ENCODE peak calls at places on chromosome 19, in eight cellular contexts. One of them, this sample, is unnamed.

GRCh38 chr19:3494559-3494958 is 5.9 kb downstream of the DOHH start:
- DNase-seq in psoas muscle: no peak
- DNase-seq in ELR: no peak
- DNase-seq in epithelial cell of esophagus: no peak
- DNase-seq in left lobe of liver: no peak
- DNase-seq in tibial artery: no peak
- DNase-seq in Peyer's patch: no peak
- DNase-seq in H1: no peak
- DNase-seq in this sample: no peak

GRCh38 chr19:47899335-47899734 is 13.2 kb upstream of the SULT2A1 start:
- DNase-seq in left lobe of liver: peak; percentile 18
- DNase-seq in tibial artery: no peak
- DNase-seq in ELR: no peak
- DNase-seq in Peyer's patch: no peak
- DNase-seq in psoas muscle: no peak
- DNase-seq in H1: no peak
- DNase-seq in epithelial cell of esophagus: no peak
- DNase-seq in this sample: no peak

GRCh38 chr19:17766543-17767131 is 15.4 kb downstream of the FCHO1 start:
- DNase-seq in left lobe of liver: peak; percentile 74
- DNase-seq in tibial artery: peak; percentile 70
- DNase-seq in ELR: peak; percentile 84
- DNase-seq in psoas muscle: peak; percentile 78
- DNase-seq in Peyer's patch: peak; percentile 99
- DNase-seq in epithelial cell of esophagus: peak; percentile 84
- DNase-seq in H1: peak; percentile 94
- DNase-seq in this sample: peak; percentile 96

GRCh38 chr19:3365447-3366103 is 808 bp upstream of the NFIC start:
- DNase-seq in left lobe of liver: peak; percentile 78
- DNase-seq in H1: no peak
- DNase-seq in tibial artery: peak; percentile 77
- DNase-seq in ELR: peak; percentile 79
- DNase-seq in epithelial cell of esophagus: peak; percentile 59
- DNase-seq in Peyer's patch: no peak
- DNase-seq in psoas muscle: peak; percentile 78
- DNase-seq in this sample: peak; percentile 62

GRCh38 chr19:16429066-16429758 is 42.6 kb downstream of the EPS15L1 start:
- DNase-seq in left lobe of liver: peak; percentile 88
- DNase-seq in H1: no peak
- DNase-seq in epithelial cell of esophagus: peak; percentile 86
- DNase-seq in tibial artery: no peak
- DNase-seq in psoas muscle: peak; percentile 65
- DNase-seq in Peyer's patch: no peak
- DNase-seq in ELR: no peak
- DNase-seq in this sample: no peak

GRCh38 chr19:41848666-41849065 is 3.8 kb downstream of the DMRTC2 start:
- DNase-seq in psoas muscle: no peak
- DNase-seq in ELR: no peak
- DNase-seq in left lobe of liver: no peak
- DNase-seq in Peyer's patch: no peak
- DNase-seq in tibial artery: no peak
- DNase-seq in H1: no peak
- DNase-seq in epithelial cell of esophagus: no peak
- DNase-seq in this sample: no peak

GRCh38 chr19:51207747-51208146 is 17.1 kb upstream of the CD33 start:
- DNase-seq in left lobe of liver: no peak
- DNase-seq in epithelial cell of esophagus: no peak
- DNase-seq in ELR: no peak
- DNase-seq in Peyer's patch: no peak
- DNase-seq in H1: no peak
- DNase-seq in tibial artery: no peak
- DNase-seq in psoas muscle: no peak
- DNase-seq in this sample: no peak

GRCh38 chr19:13033819-13034611 is 38.7 kb downstream of the NFIX start:
- DNase-seq in H1: peak; percentile 86
- DNase-seq in epithelial cell of esophagus: peak; percentile 63
- DNase-seq in psoas muscle: peak; percentile 85
- DNase-seq in left lobe of liver: peak; percentile 83
- DNase-seq in ELR: peak; percentile 68
- DNase-seq in Peyer's patch: peak; percentile 88
- DNase-seq in tibial artery: peak; percentile 75
- DNase-seq in this sample: peak; percentile 89

GRCh38 chr19:28880735-28881401 is 332.1 kb downstream of the UQCRFS1 start:
- DNase-seq in H1: no peak
- DNase-seq in psoas muscle: no peak
- DNase-seq in tibial artery: no peak
- DNase-seq in ELR: no peak
- DNase-seq in left lobe of liver: no peak
- DNase-seq in epithelial cell of esophagus: no peak
- DNase-seq in Peyer's patch: no peak
- DNase-seq in this sample: no peak

GRCh38 chr19:40419066-40419612 is 6.0 kb upstream of the PRX start:
- DNase-seq in psoas muscle: no peak
- DNase-seq in H1: no peak
- DNase-seq in Peyer's patch: no peak
- DNase-seq in ELR: no peak
- DNase-seq in tibial artery: no peak
- DNase-seq in left lobe of liver: no peak
- DNase-seq in epithelial cell of esophagus: no peak
- DNase-seq in this sample: no peak

GRCh38 chr19:17346109-17346671 is 8.8 kb downstream of the GTPBP3 start:
- DNase-seq in psoas muscle: peak; percentile 77
- DNase-seq in H1: peak; percentile 98
- DNase-seq in left lobe of liver: peak; percentile 74
- DNase-seq in epithelial cell of esophagus: peak; percentile 69
- DNase-seq in Peyer's patch: peak; percentile 85
- DNase-seq in tibial artery: peak; percentile 63
- DNase-seq in ELR: peak; percentile 74
- DNase-seq in this sample: peak; percentile 80

GRCh38 chr19:30371960-30372824 is at the start of gene ZNF536:
- DNase-seq in Peyer's patch: no peak
- DNase-seq in psoas muscle: no peak
- DNase-seq in epithelial cell of esophagus: no peak
- DNase-seq in left lobe of liver: no peak
- DNase-seq in ELR: no peak
- DNase-seq in tibial artery: no peak
- DNase-seq in H1: no peak
- DNase-seq in this sample: no peak

GRCh38 chr19:30682576-30683536 is 310.7 kb downstream of the ZNF536 start:
- DNase-seq in epithelial cell of esophagus: peak; percentile 55
- DNase-seq in Peyer's patch: peak; percentile 72
- DNase-seq in left lobe of liver: peak; percentile 66
- DNase-seq in H1: peak; percentile 82
- DNase-seq in psoas muscle: peak; percentile 71
- DNase-seq in ELR: peak; percentile 73
- DNase-seq in tibial artery: peak; percentile 69
- DNase-seq in this sample: peak; percentile 68

GRCh38 chr19:31105761-31106160 is 243.5 kb downstream of the TSHZ3 start:
- DNase-seq in left lobe of liver: no peak
- DNase-seq in epithelial cell of esophagus: no peak
- DNase-seq in Peyer's patch: no peak
- DNase-seq in psoas muscle: no peak
- DNase-seq in H1: no peak
- DNase-seq in tibial artery: no peak
- DNase-seq in ELR: no peak
- DNase-seq in this sample: no peak

GRCh38 chr19:9461938-9462337 is 26.6 kb upstream of the ZNF266 start:
- DNase-seq in tibial artery: no peak
- DNase-seq in left lobe of liver: no peak
- DNase-seq in epithelial cell of esophagus: no peak
- DNase-seq in Peyer's patch: no peak
- DNase-seq in H1: no peak
- DNase-seq in psoas muscle: no peak
- DNase-seq in ELR: no peak
- DNase-seq in this sample: no peak

GRCh38 chr19:11025006-11025405 is 64.2 kb downstream of the SMARCA4 start:
- DNase-seq in epithelial cell of esophagus: no peak
- DNase-seq in ELR: no peak
- DNase-seq in psoas muscle: no peak
- DNase-seq in left lobe of liver: no peak
- DNase-seq in Peyer's patch: no peak
- DNase-seq in H1: no peak
- DNase-seq in tibial artery: no peak
- DNase-seq in this sample: no peak

GRCh38 chr19:33659835-33660234 is 38.1 kb downstream of the CHST8 start:
- DNase-seq in Peyer's patch: no peak
- DNase-seq in left lobe of liver: no peak
- DNase-seq in epithelial cell of esophagus: no peak
- DNase-seq in psoas muscle: no peak
- DNase-seq in H1: no peak
- DNase-seq in ELR: no peak
- DNase-seq in tibial artery: no peak
- DNase-seq in this sample: no peak

GRCh38 chr19:49442793-49443365 is 1.6 kb upstream of the SLC17A7 start:
- DNase-seq in tibial artery: peak; percentile 96
- DNase-seq in epithelial cell of esophagus: peak; percentile 95
- DNase-seq in Peyer's patch: peak; percentile 98
- DNase-seq in left lobe of liver: peak; percentile 93
- DNase-seq in psoas muscle: peak; percentile 96
- DNase-seq in ELR: peak; percentile 87
- DNase-seq in H1: peak; percentile 100
- DNase-seq in this sample: peak; percentile 96

GRCh38 chr19:2797280-2797679 is 12.0 kb downstream of the THOP1 start:
- DNase-seq in psoas muscle: no peak
- DNase-seq in epithelial cell of esophagus: no peak
- DNase-seq in tibial artery: no peak
- DNase-seq in left lobe of liver: no peak
- DNase-seq in ELR: no peak
- DNase-seq in H1: no peak
- DNase-seq in Peyer's patch: no peak
- DNase-seq in this sample: no peak

GRCh38 chr19:39167461-39168257 is 29.1 kb upstream of the NCCRP1 start:
- DNase-seq in tibial artery: no peak
- DNase-seq in epithelial cell of esophagus: peak; percentile 76
- DNase-seq in psoas muscle: no peak
- DNase-seq in H1: no peak
- DNase-seq in Peyer's patch: no peak
- DNase-seq in ELR: no peak
- DNase-seq in left lobe of liver: no peak
- DNase-seq in this sample: peak; percentile 64

GRCh38 chr19:16460454-16460853 is 11.3 kb downstream of the EPS15L1 start:
- DNase-seq in tibial artery: no peak
- DNase-seq in H1: no peak
- DNase-seq in epithelial cell of esophagus: no peak
- DNase-seq in left lobe of liver: no peak
- DNase-seq in psoas muscle: no peak
- DNase-seq in Peyer's patch: no peak
- DNase-seq in ELR: no peak
- DNase-seq in this sample: no peak

GRCh38 chr19:33365676-33366075 is 7.8 kb upstream of the CEBPG start:
- DNase-seq in Peyer's patch: peak; percentile 63
- DNase-seq in psoas muscle: no peak
- DNase-seq in epithelial cell of esophagus: no peak
- DNase-seq in ELR: no peak
- DNase-seq in tibial artery: no peak
- DNase-seq in left lobe of liver: no peak
- DNase-seq in H1: no peak
- DNase-seq in this sample: peak; percentile 65

GRCh38 chr19:40588110-40588854 is 11.6 kb downstream of the SHKBP1 start:
- DNase-seq in tibial artery: no peak
- DNase-seq in ELR: peak; percentile 88
- DNase-seq in psoas muscle: no peak
- DNase-seq in H1: no peak
- DNase-seq in left lobe of liver: no peak
- DNase-seq in Peyer's patch: no peak
- DNase-seq in epithelial cell of esophagus: peak; percentile 74
- DNase-seq in this sample: no peak

GRCh38 chr19:9945319-9945966 is 9.1 kb upstream of the OLFM2 start:
- DNase-seq in left lobe of liver: peak; percentile 63
- DNase-seq in H1: no peak
- DNase-seq in psoas muscle: peak; percentile 89
- DNase-seq in ELR: peak; percentile 98
- DNase-seq in epithelial cell of esophagus: peak; percentile 70
- DNase-seq in Peyer's patch: peak; percentile 55
- DNase-seq in tibial artery: peak; percentile 93
- DNase-seq in this sample: peak; percentile 65

GRCh38 chr19:17946965-17947784 is 14.4 kb downstream of the CCDC124 start:
- DNase-seq in tibial artery: no peak
- DNase-seq in psoas muscle: peak; percentile 27
- DNase-seq in ELR: no peak
- DNase-seq in epithelial cell of esophagus: no peak
- DNase-seq in left lobe of liver: no peak
- DNase-seq in Peyer's patch: no peak
- DNase-seq in H1: peak; percentile 76
- DNase-seq in this sample: no peak

GRCh38 chr19:38321646-38322323 is 2.1 kb downstream of the KCNK6 start:
- DNase-seq in epithelial cell of esophagus: peak; percentile 94
- DNase-seq in psoas muscle: no peak
- DNase-seq in H1: no peak
- DNase-seq in ELR: no peak
- DNase-seq in Peyer's patch: no peak
- DNase-seq in left lobe of liver: no peak
- DNase-seq in tibial artery: no peak
- DNase-seq in this sample: no peak

GRCh38 chr19:555474-555808 is 11.6 kb downstream of the GZMM start:
- DNase-seq in Peyer's patch: no peak
- DNase-seq in tibial artery: no peak
- DNase-seq in epithelial cell of esophagus: no peak
- DNase-seq in left lobe of liver: no peak
- DNase-seq in H1: no peak
- DNase-seq in ELR: no peak
- DNase-seq in psoas muscle: no peak
- DNase-seq in this sample: no peak

GRCh38 chr19:1489463-1489971 is 633 bp downstream of the PCSK4 start:
- DNase-seq in psoas muscle: peak; percentile 18
- DNase-seq in left lobe of liver: no peak
- DNase-seq in ELR: no peak
- DNase-seq in epithelial cell of esophagus: no peak
- DNase-seq in tibial artery: no peak
- DNase-seq in H1: no peak
- DNase-seq in Peyer's patch: no peak
- DNase-seq in this sample: no peak

GRCh38 chr19:37893845-37894575 is 12.4 kb downstream of the WDR87 start:
- DNase-seq in ELR: no peak
- DNase-seq in left lobe of liver: no peak
- DNase-seq in psoas muscle: no peak
- DNase-seq in Peyer's patch: no peak
- DNase-seq in epithelial cell of esophagus: no peak
- DNase-seq in tibial artery: no peak
- DNase-seq in H1: no peak
- DNase-seq in this sample: no peak

GRCh38 chr19:57934820-57935665 is at the start of gene ZNF418:
- DNase-seq in ELR: peak; percentile 80
- DNase-seq in psoas muscle: peak; percentile 39
- DNase-seq in H1: peak; percentile 72
- DNase-seq in epithelial cell of esophagus: peak; percentile 90
- DNase-seq in left lobe of liver: peak; percentile 75
- DNase-seq in Peyer's patch: peak; percentile 51
- DNase-seq in tibial artery: peak; percentile 29
- DNase-seq in this sample: peak; percentile 67

GRCh38 chr19:15633122-15633521 is 7.6 kb upstream of the CYP4F3 start:
- DNase-seq in H1: no peak
- DNase-seq in psoas muscle: no peak
- DNase-seq in Peyer's patch: no peak
- DNase-seq in epithelial cell of esophagus: no peak
- DNase-seq in ELR: no peak
- DNase-seq in tibial artery: no peak
- DNase-seq in left lobe of liver: no peak
- DNase-seq in this sample: no peak

GRCh38 chr19:13099073-13099999 is 3.3 kb downstream of the LYL1 start:
- DNase-seq in ELR: peak; percentile 80
- DNase-seq in tibial artery: peak; percentile 70
- DNase-seq in H1: peak; percentile 74
- DNase-seq in psoas muscle: peak; percentile 76
- DNase-seq in left lobe of liver: peak; percentile 70
- DNase-seq in Peyer's patch: peak; percentile 86
- DNase-seq in epithelial cell of esophagus: peak; percentile 73
- DNase-seq in this sample: peak; percentile 81

GRCh38 chr19:37007587-37008220 is 70.5 kb upstream of the ZNF420 start:
- DNase-seq in left lobe of liver: peak; percentile 51
- DNase-seq in H1: no peak
- DNase-seq in ELR: no peak
- DNase-seq in tibial artery: no peak
- DNase-seq in psoas muscle: peak; percentile 62
- DNase-seq in Peyer's patch: no peak
- DNase-seq in epithelial cell of esophagus: no peak
- DNase-seq in this sample: peak; percentile 41

GRCh38 chr19:28185646-28186045 is 1027.3 kb downstream of the UQCRFS1 start:
- DNase-seq in Peyer's patch: no peak
- DNase-seq in tibial artery: no peak
- DNase-seq in H1: no peak
- DNase-seq in ELR: no peak
- DNase-seq in epithelial cell of esophagus: no peak
- DNase-seq in left lobe of liver: no peak
- DNase-seq in psoas muscle: no peak
- DNase-seq in this sample: no peak

This sample was measured in colonic mucosa.